ENCODE peak calls at places on chromosomes 4 and X, in nine cellular contexts. One of them, this sample, is unnamed.

GRCh38 chrX:24175276-24175675 is 25.7 kb downstream of the ZFX start:
- DNase-seq in ureter: no peak
- DNase-seq in EL: no peak
- DNase-seq in NCI-H1436: no peak
- DNase-seq in stimulated activated CD4-positive, alpha-beta T cell treated with anti-CD3 and anti-CD28 coated beads, TNF-alpha, amount 100 ng/mL, for 4 hours: no peak
- DNase-seq in AG08396: no peak
- DNase-seq in activated gamma-delta T cell treated with anti-CD3 and anti-CD28 coated beads, Interleukin-2, amount 50 U/mL, for 16 hours: no peak
- DNase-seq in choroid plexus epithelial cell: no peak
- DNase-seq in heart left ventricle: no peak
- DNase-seq in this sample: no peak

GRCh38 chr4:8656711-8657380 is 64.3 kb downstream of the CPZ start:
- DNase-seq in AG08396: no peak
- DNase-seq in heart left ventricle: no peak
- DNase-seq in NCI-H1436: no peak
- DNase-seq in ureter: no peak
- DNase-seq in EL: no peak
- DNase-seq in choroid plexus epithelial cell: no peak
- DNase-seq in activated gamma-delta T cell treated with anti-CD3 and anti-CD28 coated beads, Interleukin-2, amount 50 U/mL, for 16 hours: no peak
- DNase-seq in stimulated activated CD4-positive, alpha-beta T cell treated with anti-CD3 and anti-CD28 coated beads, TNF-alpha, amount 100 ng/mL, for 4 hours: no peak
- DNase-seq in this sample: no peak

GRCh38 chr4:101269682-101270081 is 77.6 kb downstream of the PPP3CA start:
- DNase-seq in AG08396: no peak
- DNase-seq in ureter: no peak
- DNase-seq in NCI-H1436: no peak
- DNase-seq in EL: no peak
- DNase-seq in stimulated activated CD4-positive, alpha-beta T cell treated with anti-CD3 and anti-CD28 coated beads, TNF-alpha, amount 100 ng/mL, for 4 hours: no peak
- DNase-seq in activated gamma-delta T cell treated with anti-CD3 and anti-CD28 coated beads, Interleukin-2, amount 50 U/mL, for 16 hours: no peak
- DNase-seq in choroid plexus epithelial cell: no peak
- DNase-seq in heart left ventricle: no peak
- DNase-seq in this sample: no peak

GRCh38 chrX:133542476-133542875 is 127.2 kb upstream of the GPC4 start:
- DNase-seq in NCI-H1436: no peak
- DNase-seq in AG08396: no peak
- DNase-seq in activated gamma-delta T cell treated with anti-CD3 and anti-CD28 coated beads, Interleukin-2, amount 50 U/mL, for 16 hours: no peak
- DNase-seq in ureter: no peak
- DNase-seq in EL: no peak
- DNase-seq in choroid plexus epithelial cell: no peak
- DNase-seq in stimulated activated CD4-positive, alpha-beta T cell treated with anti-CD3 and anti-CD28 coated beads, TNF-alpha, amount 100 ng/mL, for 4 hours: no peak
- DNase-seq in heart left ventricle: no peak
- DNase-seq in this sample: no peak

GRCh38 chr4:109973529-109973905 is 60.8 kb downstream of the EGF start:
- DNase-seq in NCI-H1436: no peak
- DNase-seq in AG08396: no peak
- DNase-seq in EL: no peak
- DNase-seq in stimulated activated CD4-positive, alpha-beta T cell treated with anti-CD3 and anti-CD28 coated beads, TNF-alpha, amount 100 ng/mL, for 4 hours: no peak
- DNase-seq in ureter: no peak
- DNase-seq in activated gamma-delta T cell treated with anti-CD3 and anti-CD28 coated beads, Interleukin-2, amount 50 U/mL, for 16 hours: no peak
- DNase-seq in heart left ventricle: no peak
- DNase-seq in choroid plexus epithelial cell: no peak
- DNase-seq in this sample: no peak

GRCh38 chr4:53068755-53069154 is 206.6 kb downstream of the RASL11B start:
- DNase-seq in activated gamma-delta T cell treated with anti-CD3 and anti-CD28 coated beads, Interleukin-2, amount 50 U/mL, for 16 hours: no peak
- DNase-seq in stimulated activated CD4-positive, alpha-beta T cell treated with anti-CD3 and anti-CD28 coated beads, TNF-alpha, amount 100 ng/mL, for 4 hours: no peak
- DNase-seq in choroid plexus epithelial cell: no peak
- DNase-seq in ureter: no peak
- DNase-seq in heart left ventricle: no peak
- DNase-seq in EL: peak
- DNase-seq in AG08396: no peak
- DNase-seq in NCI-H1436: no peak
- DNase-seq in this sample: no peak

GRCh38 chr4:20086768-20087167 is 164.9 kb upstream of the SLIT2 start:
- DNase-seq in AG08396: no peak
- DNase-seq in activated gamma-delta T cell treated with anti-CD3 and anti-CD28 coated beads, Interleukin-2, amount 50 U/mL, for 16 hours: no peak
- DNase-seq in NCI-H1436: no peak
- DNase-seq in EL: no peak
- DNase-seq in stimulated activated CD4-positive, alpha-beta T cell treated with anti-CD3 and anti-CD28 coated beads, TNF-alpha, amount 100 ng/mL, for 4 hours: no peak
- DNase-seq in heart left ventricle: no peak
- DNase-seq in ureter: no peak
- DNase-seq in choroid plexus epithelial cell: no peak
- DNase-seq in this sample: no peak

GRCh38 chrX:77510007-77510406 is 62.8 kb downstream of the FGF16 start:
- DNase-seq in NCI-H1436: no peak
- DNase-seq in choroid plexus epithelial cell: no peak
- DNase-seq in ureter: no peak
- DNase-seq in stimulated activated CD4-positive, alpha-beta T cell treated with anti-CD3 and anti-CD28 coated beads, TNF-alpha, amount 100 ng/mL, for 4 hours: no peak
- DNase-seq in heart left ventricle: no peak
- DNase-seq in activated gamma-delta T cell treated with anti-CD3 and anti-CD28 coated beads, Interleukin-2, amount 50 U/mL, for 16 hours: no peak
- DNase-seq in EL: no peak
- DNase-seq in AG08396: no peak
- DNase-seq in this sample: no peak

GRCh38 chr4:45648846-45649245 is 475.0 kb downstream of the GABRG1 start:
- DNase-seq in heart left ventricle: no peak
- DNase-seq in AG08396: no peak
- DNase-seq in EL: no peak
- DNase-seq in stimulated activated CD4-positive, alpha-beta T cell treated with anti-CD3 and anti-CD28 coated beads, TNF-alpha, amount 100 ng/mL, for 4 hours: no peak
- DNase-seq in activated gamma-delta T cell treated with anti-CD3 and anti-CD28 coated beads, Interleukin-2, amount 50 U/mL, for 16 hours: no peak
- DNase-seq in ureter: no peak
- DNase-seq in NCI-H1436: no peak
- DNase-seq in choroid plexus epithelial cell: no peak
- DNase-seq in this sample: no peak

GRCh38 chr4:110287130-110287529 is 88.7 kb upstream of the ELOVL6 start:
- DNase-seq in heart left ventricle: no peak
- DNase-seq in AG08396: peak
- DNase-seq in ureter: no peak
- DNase-seq in EL: peak
- DNase-seq in choroid plexus epithelial cell: peak
- DNase-seq in activated gamma-delta T cell treated with anti-CD3 and anti-CD28 coated beads, Interleukin-2, amount 50 U/mL, for 16 hours: no peak
- DNase-seq in NCI-H1436: no peak
- DNase-seq in stimulated activated CD4-positive, alpha-beta T cell treated with anti-CD3 and anti-CD28 coated beads, TNF-alpha, amount 100 ng/mL, for 4 hours: no peak
- DNase-seq in this sample: peak

GRCh38 chr4:168731006-168731636 is 234.3 kb downstream of the PALLD start:
- DNase-seq in EL: peak
- DNase-seq in choroid plexus epithelial cell: peak
- DNase-seq in activated gamma-delta T cell treated with anti-CD3 and anti-CD28 coated beads, Interleukin-2, amount 50 U/mL, for 16 hours: no peak
- DNase-seq in AG08396: no peak
- DNase-seq in heart left ventricle: no peak
- DNase-seq in NCI-H1436: no peak
- DNase-seq in ureter: no peak
- DNase-seq in stimulated activated CD4-positive, alpha-beta T cell treated with anti-CD3 and anti-CD28 coated beads, TNF-alpha, amount 100 ng/mL, for 4 hours: no peak
- DNase-seq in this sample: no peak

GRCh38 chr4:187965726-187966125 is 29.8 kb upstream of the ZFP42 start:
- DNase-seq in AG08396: no peak
- DNase-seq in EL: no peak
- DNase-seq in heart left ventricle: no peak
- DNase-seq in NCI-H1436: no peak
- DNase-seq in activated gamma-delta T cell treated with anti-CD3 and anti-CD28 coated beads, Interleukin-2, amount 50 U/mL, for 16 hours: no peak
- DNase-seq in choroid plexus epithelial cell: no peak
- DNase-seq in stimulated activated CD4-positive, alpha-beta T cell treated with anti-CD3 and anti-CD28 coated beads, TNF-alpha, amount 100 ng/mL, for 4 hours: no peak
- DNase-seq in ureter: no peak
- DNase-seq in this sample: no peak

GRCh38 chr4:185651137-185651677 is 115.9 kb upstream of the PDLIM3 start:
- DNase-seq in AG08396: no peak
- DNase-seq in activated gamma-delta T cell treated with anti-CD3 and anti-CD28 coated beads, Interleukin-2, amount 50 U/mL, for 16 hours: no peak
- DNase-seq in stimulated activated CD4-positive, alpha-beta T cell treated with anti-CD3 and anti-CD28 coated beads, TNF-alpha, amount 100 ng/mL, for 4 hours: no peak
- DNase-seq in EL: no peak
- DNase-seq in NCI-H1436: no peak
- DNase-seq in heart left ventricle: no peak
- DNase-seq in ureter: no peak
- DNase-seq in choroid plexus epithelial cell: no peak
- DNase-seq in this sample: no peak

GRCh38 chr4:101977096-101977495 is 186.6 kb downstream of the BANK1 start:
- DNase-seq in AG08396: peak
- DNase-seq in NCI-H1436: no peak
- DNase-seq in ureter: no peak
- DNase-seq in heart left ventricle: no peak
- DNase-seq in activated gamma-delta T cell treated with anti-CD3 and anti-CD28 coated beads, Interleukin-2, amount 50 U/mL, for 16 hours: no peak
- DNase-seq in choroid plexus epithelial cell: peak
- DNase-seq in stimulated activated CD4-positive, alpha-beta T cell treated with anti-CD3 and anti-CD28 coated beads, TNF-alpha, amount 100 ng/mL, for 4 hours: no peak
- DNase-seq in EL: peak
- DNase-seq in this sample: peak

GRCh38 chr4:8513931-8514330 is 66.3 kb upstream of the GPR78 start:
- DNase-seq in stimulated activated CD4-positive, alpha-beta T cell treated with anti-CD3 and anti-CD28 coated beads, TNF-alpha, amount 100 ng/mL, for 4 hours: no peak
- DNase-seq in NCI-H1436: no peak
- DNase-seq in heart left ventricle: no peak
- DNase-seq in AG08396: no peak
- DNase-seq in activated gamma-delta T cell treated with anti-CD3 and anti-CD28 coated beads, Interleukin-2, amount 50 U/mL, for 16 hours: no peak
- DNase-seq in choroid plexus epithelial cell: no peak
- DNase-seq in EL: no peak
- DNase-seq in ureter: no peak
- DNase-seq in this sample: no peak

GRCh38 chrX:267771-268261 is 13.4 kb upstream of the PLCXD1 start:
- DNase-seq in ureter: peak
- DNase-seq in EL: no peak
- DNase-seq in NCI-H1436: no peak
- DNase-seq in stimulated activated CD4-positive, alpha-beta T cell treated with anti-CD3 and anti-CD28 coated beads, TNF-alpha, amount 100 ng/mL, for 4 hours: no peak
- DNase-seq in activated gamma-delta T cell treated with anti-CD3 and anti-CD28 coated beads, Interleukin-2, amount 50 U/mL, for 16 hours: no peak
- DNase-seq in heart left ventricle: peak
- DNase-seq in AG08396: no peak
- DNase-seq in choroid plexus epithelial cell: no peak
- DNase-seq in this sample: no peak

GRCh38 chr4:8157496-8157895 is 1.1 kb downstream of the ABLIM2 start:
- DNase-seq in heart left ventricle: peak
- DNase-seq in stimulated activated CD4-positive, alpha-beta T cell treated with anti-CD3 and anti-CD28 coated beads, TNF-alpha, amount 100 ng/mL, for 4 hours: no peak
- DNase-seq in EL: no peak
- DNase-seq in AG08396: no peak
- DNase-seq in choroid plexus epithelial cell: no peak
- DNase-seq in NCI-H1436: no peak
- DNase-seq in ureter: no peak
- DNase-seq in activated gamma-delta T cell treated with anti-CD3 and anti-CD28 coated beads, Interleukin-2, amount 50 U/mL, for 16 hours: no peak
- DNase-seq in this sample: no peak